ENCODE peak calls at places on chromosomes 5 and 9, in six cellular contexts. P is A549; B is T-helper 1 cell; T is brain microvascular endothelial cell; G is activated CD4-positive, alpha-beta T cell treated with anti-CD3 and anti-CD28 coated beads for 48 hours; O is NCI-H1105 treated with DMSO at 0.1 percent for 48 hours. F is an unnamed sample.

GRCh38 chr5:173924899-173925298 is 36.8 kb downstream of the CPEB4 start:
- DNase-seq in P (no peak), B (no peak), T (no peak), G (no peak), O (no peak), F (no peak)

GRCh38 chr5:136249678-136250266 is 56.8 kb upstream of the SMIM32 start:
- DNase-seq in P (peak; percentile 36), B (no peak), T (peak; percentile 65), G (peak; percentile 28), O (peak; percentile 36), F (peak; percentile 62)

GRCh38 chr9:118976160-118976559 is 393.1 kb downstream of the BRINP1 start:
- DNase-seq in P (no peak), B (no peak), T (no peak), G (no peak), O (no peak), F (no peak)

GRCh38 chr5:116668361-116668760 is 93.7 kb upstream of the SEMA6A start:
- DNase-seq in P (no peak), B (no peak), T (no peak), G (no peak), O (no peak), F (no peak)

GRCh38 chr5:53321721-53322120 is 158.7 kb upstream of the FST start:
- DNase-seq in P (no peak), B (no peak), T (no peak), G (no peak), O (no peak), F (no peak)

GRCh38 chr9:120336021-120336752 is 243.8 kb downstream of the CDK5RAP2 start:
- DNase-seq in P (no peak), B (no peak), T (no peak), G (peak; percentile 32), O (peak; percentile 49), F (no peak)

GRCh38 chr5:16735092-16735970 is 118.5 kb upstream of the RETREG1 start:
- DNase-seq in P (no peak), B (no peak), T (no peak), G (no peak), O (no peak), F (no peak)

GRCh38 chr5:5957737-5958136 is 420.6 kb downstream of the MED10 start:
- DNase-seq in P (no peak), B (no peak), T (no peak), G (no peak), O (no peak), F (no peak)

GRCh38 chr5:91957671-91958070 is 574.6 kb upstream of the ARRDC3 start:
- DNase-seq in P (no peak), B (no peak), T (peak; percentile 72), G (no peak), O (no peak), F (no peak)

GRCh38 chr9:129932303-129933151 is 97.3 kb downstream of the USP20 start:
- DNase-seq in P (no peak), B (no peak), T (no peak), G (no peak), O (no peak), F (no peak)

GRCh38 chr5:156137482-156137881 is 189.5 kb upstream of the SGCD start:
- DNase-seq in P (no peak), B (no peak), T (no peak), G (no peak), O (no peak), F (no peak)

GRCh38 chr5:150787659-150788058 is 9.1 kb downstream of the SMIM3 start:
- DNase-seq in P (no peak), B (no peak), T (no peak), G (no peak), O (no peak), F (no peak)

GRCh38 chr5:109754319-109754718 is 64.6 kb downstream of the MAN2A1 start:
- DNase-seq in P (no peak), B (no peak), T (no peak), G (no peak), O (no peak), F (no peak)

GRCh38 chr5:42500003-42500599 is 76.9 kb downstream of the GHR start:
- DNase-seq in P (no peak), B (no peak), T (no peak), G (no peak), O (no peak), F (no peak)

GRCh38 chr9:2420488-2421056 is 201.0 kb upstream of the VLDLR start:
- DNase-seq in P (no peak), B (no peak), T (no peak), G (no peak), O (no peak), F (no peak)

GRCh38 chr5:123080215-123080614 is 8.8 kb upstream of the PRDM6 start:
- DNase-seq in P (no peak), B (no peak), T (no peak), G (no peak), O (no peak), F (no peak)

GRCh38 chr5:13553896-13554295 is 390.6 kb downstream of the DNAH5 start:
- DNase-seq in P (peak; percentile 3), B (no peak), T (peak; percentile 21), G (no peak), O (no peak), F (peak; percentile 27)

GRCh38 chr5:180334751-180335613 is 18.2 kb downstream of the GFPT2 start:
- DNase-seq in P (no peak), B (no peak), T (no peak), G (no peak), O (peak; percentile 21), F (no peak)

GRCh38 chr9:98742325-98743280 is 33.9 kb upstream of the GABBR2 start:
- DNase-seq in P (peak; percentile 13), B (no peak), T (no peak), G (no peak), O (no peak), F (no peak)

GRCh38 chr9:76354221-76354620 is 40.0 kb downstream of the RFK start:
- DNase-seq in P (no peak), B (no peak), T (no peak), G (no peak), O (no peak), F (no peak)

GRCh38 chr5:113321266-113321665 is 113.5 kb downstream of the TSSK1B start:
- DNase-seq in P (no peak), B (no peak), T (no peak), G (no peak), O (no peak), F (no peak)

GRCh38 chr5:153831976-153832375 is 206.7 kb downstream of the FAM114A2 start:
- DNase-seq in P (peak; percentile 31), B (no peak), T (peak; percentile 21), G (no peak), O (no peak), F (no peak)

GRCh38 chr5:2996687-2997086 is 245.2 kb upstream of the IRX2 start:
- DNase-seq in P (no peak), B (no peak), T (no peak), G (no peak), O (no peak), F (no peak)

GRCh38 chr5:88666761-88667186 is 216.2 kb downstream of the MEF2C start:
- DNase-seq in P (no peak), B (no peak), T (no peak), G (no peak), O (no peak), F (no peak)

GRCh38 chr5:51226420-51226735 is 156.9 kb upstream of the ISL1 start:
- DNase-seq in P (no peak), B (no peak), T (no peak), G (no peak), O (peak; percentile 70), F (no peak)

F was measured in right lobe of liver.